ENCODE peak calls at places on chromosome 16, in six cellular contexts. E is mucosa of descending colon, X is GM23338, K is hepatocyte, B is H9, F is esophagus squamous epithelium. G is an unnamed sample. For H3K4me1, the result is how much of the 10 kb centered on the place peaks cover.

GRCh38 chr16:47716571-47716970 is 255.4 kb downstream of the PHKB start:
- DNase-seq in E (no peak), X (no peak), F (no peak), K (no peak), B (no peak), G (no peak)

GRCh38 chr16:29025218-29025617 is 40.4 kb downstream of the LAT start:
- DNase-seq in X (no peak), B (no peak), K (no peak), E (no peak), F (no peak), G (no peak)

GRCh38 chr16:29124828-29125227 is 140.0 kb downstream of the LAT start:
- DNase-seq in K (no peak), E (no peak), X (no peak), F (no peak), B (no peak), G (no peak)

GRCh38 chr16:24286713-24287405 is 30.7 kb downstream of the CACNG3 start:
- DNase-seq in F (no peak), X (no peak), K (no peak), E (no peak), B (no peak), G (no peak)

GRCh38 chr16:89456412-89456811 is 33.9 kb downstream of the ANKRD11 start:
- DNase-seq in X (no peak), F (no peak), E (no peak), B (no peak), K (no peak), G (no peak)

GRCh38 chr16:53135329-53135728 is 80.5 kb downstream of the CHD9 start:
- DNase-seq in B (no peak), K (no peak), X (no peak), F (no peak), E (no peak), G (no peak)

GRCh38 chr16:50368410-50369132 is at the start of gene BRD7:
- DNase-seq in F (no peak), E (peak), X (peak), K (peak), B (peak), G (no peak)

GRCh38 chr16:30007378-30007895 is 3.4 kb downstream of the DOC2A start:
- DNase-seq in E (no peak), B (no peak), F (no peak), X (no peak), K (no peak), G (no peak)

GRCh38 chr16:89696598-89697128 is 4.8 kb downstream of the SPATA2L start:
- DNase-seq in K (peak), B (no peak), X (no peak), E (peak), F (no peak), G (no peak)

GRCh38 chr16:64278196-64278595 is 843.7 kb downstream of the CDH11 start:
- DNase-seq in K (no peak), X (no peak), B (no peak), E (no peak), F (no peak), G (no peak)

GRCh38 chr16:27691717-27692116 is 141.8 kb downstream of the KATNIP start:
- DNase-seq in X (no peak), E (no peak), B (no peak), K (no peak), F (no peak), G (no peak)

GRCh38 chr16:68605746-68606145 is 39.4 kb upstream of the CDH3 start:
- DNase-seq in K (peak), X (no peak), F (no peak), E (no peak), B (no peak), G (no peak)

GRCh38 chr16:86634290-86634689 is 55.9 kb downstream of the FOXL1 start:
- DNase-seq in B (no peak), F (no peak), X (peak), K (no peak), E (no peak), G (no peak)

GRCh38 chr16:82835487-82836160 is 208.9 kb downstream of the CDH13 start:
- DNase-seq in E (no peak), B (no peak), X (peak), F (no peak), K (no peak), G (no peak)
- H3K4me1 ChIP-seq in E (under half), B (under half), X (half or more), F (under half), K (under half), G (under half)

GRCh38 chr16:49348408-49349176 is 25.0 kb upstream of the C16orf78 start:
- DNase-seq in E (no peak), K (no peak), F (no peak), X (peak), B (peak), G (peak)
- TF ChIP-seq CTCF in E (no peak), K (no peak), F (no peak), X (peak), B (peak), G (no peak)

GRCh38 chr16:87847467-87847784 is 21.9 kb downstream of the SLC7A5 start:
- DNase-seq in B (no peak), F (no peak), X (no peak), E (no peak), K (no peak), G (no peak)
- H3K4me1 ChIP-seq in B (under half), F (under half), X (under half), E (under half), K (under half), G (under half)

GRCh38 chr16:70697601-70698170 is 11.8 kb upstream of the MTSS2 start:
- DNase-seq in K (no peak), X (no peak), E (no peak), F (no peak), B (no peak), G (no peak)
- TF ChIP-seq CTCF in K (no peak), X (no peak), E (no peak), F (no peak), B (no peak), G (no peak)

GRCh38 chr16:11272921-11273720 is at the start of gene PRM3:
- DNase-seq in B (no peak), F (no peak), E (no peak), K (no peak), X (no peak), G (no peak)
- H3K4me1 ChIP-seq in B (under half), F (under half), E (under half), K (under half), X (under half), G (under half)

GRCh38 chr16:8904018-8904430 is 21.9 kb downstream of the LITAFD start:
- DNase-seq in X (no peak), K (no peak), E (no peak), B (no peak), F (no peak), G (no peak)

GRCh38 chr16:8905168-8905762 is 23.1 kb downstream of the LITAFD start:
- DNase-seq in K (peak), E (no peak), B (no peak), F (no peak), X (peak), G (peak)

GRCh38 chr16:8907096-8907495 is 24.9 kb downstream of the LITAFD start:
- DNase-seq in F (no peak), B (no peak), E (no peak), X (no peak), K (no peak), G (no peak)

GRCh38 chr16:8908779-8909468 is 26.8 kb downstream of the LITAFD start:
- DNase-seq in B (no peak), K (no peak), F (no peak), X (no peak), E (no peak), G (peak)

DNA sequence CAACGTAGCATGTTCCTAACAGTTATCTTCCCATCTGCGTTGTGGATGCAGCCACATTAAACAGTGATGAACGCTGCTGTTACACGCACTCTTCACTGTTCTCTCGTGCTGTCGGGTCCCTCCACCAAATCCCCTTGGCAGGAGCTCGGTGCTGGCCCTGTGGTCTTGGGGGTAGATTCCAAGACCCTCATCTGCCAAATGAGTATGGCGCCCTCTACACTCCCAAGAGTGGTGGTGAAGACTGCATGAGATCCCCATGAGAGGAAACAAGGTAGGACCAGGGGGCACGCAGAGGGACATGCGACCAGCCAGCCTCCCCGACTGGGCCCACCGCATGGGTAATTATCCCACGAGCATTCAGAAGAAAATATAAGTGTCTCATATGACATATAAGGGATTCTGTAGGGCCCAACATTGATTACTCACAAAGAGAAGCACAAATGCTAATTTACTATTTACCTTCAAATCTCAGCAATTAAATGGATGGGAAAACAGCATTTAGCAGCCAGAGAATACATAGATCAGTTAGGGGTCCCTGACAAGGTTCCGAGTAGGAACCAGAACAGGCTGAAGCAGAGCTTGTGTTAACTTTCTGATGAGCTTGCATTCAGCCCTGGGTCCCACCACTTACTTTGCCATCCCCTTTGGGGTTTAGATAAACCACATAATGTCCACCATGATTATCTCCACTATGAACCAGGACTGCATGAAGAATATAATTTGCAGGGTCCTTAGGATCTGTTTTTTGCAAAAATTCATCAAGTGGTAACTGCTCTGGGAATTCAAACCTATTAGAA is 23.8 kb downstream of the LITAFD start:
- DNase-seq in F (no peak), B (peak), E (no peak), K (no peak), X (peak), G (no peak)
- TF ChIP-seq CTCF in F (no peak), B (peak), E (no peak), K (peak), X (peak), G (peak)

DNA sequence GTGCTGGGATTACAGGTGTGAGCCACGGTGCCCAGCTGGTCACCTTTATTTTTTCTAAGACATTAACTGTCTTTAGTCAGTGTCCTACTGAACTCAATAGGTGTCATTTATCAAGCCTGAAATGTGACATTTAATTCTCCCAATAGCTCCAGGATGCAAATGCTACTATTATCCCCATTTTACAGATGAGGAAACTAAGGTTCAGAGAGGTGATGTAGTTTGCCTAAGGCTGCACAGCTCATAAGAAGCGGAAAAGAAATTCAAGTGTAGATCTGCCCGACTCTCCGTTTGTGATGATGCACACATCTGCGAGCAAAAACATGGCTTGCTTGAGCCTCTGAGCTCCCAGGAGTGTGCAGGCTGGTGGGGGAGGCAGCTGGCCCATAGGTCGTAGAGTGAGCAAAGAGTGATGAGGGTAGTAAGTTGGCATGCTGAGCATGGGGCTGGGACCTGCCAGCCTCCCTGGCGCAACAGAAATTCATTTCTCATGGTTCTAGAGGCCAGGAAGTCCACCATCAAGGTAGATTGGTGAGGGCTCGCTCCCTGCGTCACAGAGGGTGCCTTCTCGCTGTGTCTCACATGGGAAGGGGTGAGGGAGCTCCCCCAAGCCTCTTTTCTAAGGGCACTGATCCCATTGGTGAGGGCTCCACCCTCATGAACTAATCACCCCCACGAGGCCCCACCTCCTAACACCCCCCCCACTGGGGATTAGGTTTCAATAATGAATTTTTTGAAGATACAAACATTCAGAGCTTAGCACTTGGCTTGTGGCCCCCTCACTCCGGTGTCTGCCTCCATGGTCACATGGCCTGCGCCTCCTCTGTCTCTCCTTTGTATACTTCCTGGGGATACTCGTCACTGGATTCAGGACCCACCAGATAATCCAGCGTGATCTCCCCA is 141.5 kb upstream of the PLCG2 start:
- DNase-seq in E (no peak), B (no peak), F (no peak), X (no peak), K (no peak), G (no peak)
- H3K4me1 ChIP-seq in E (under half), B (under half), F (under half), X (under half), K (under half), G (under half)